ENCODE peak calls at places on chromosome 22, in eight cellular contexts. M is colonic mucosa; E is CD8-positive, alpha-beta T cell; D is mammary epithelial cell; T is endodermal cell; H is GM23338; L is brain microvascular endothelial cell; W is Peyer's patch. Q is an unnamed sample.
A peak's percentile ranks its signal among the peaks of the same experiment; 100 is the strongest.

GRCh38 chr22:27545071-27545470 is 256.5 kb downstream of the MN1 start:
- DNase-seq in W (no peak), D (no peak), M (no peak), H (no peak), T (no peak), E (no peak), L (no peak), Q (no peak)

GRCh38 chr22:50293441-50294318 is 13.8 kb downstream of the PLXNB2 start:
- DNase-seq in H (peak; percentile 90), L (peak; percentile 53), M (peak; percentile 90), T (peak; percentile 95), E (no peak), W (peak; percentile 91), D (peak; percentile 58), Q (peak; percentile 67)

GRCh38 chr22:26481694-26482093 is 1.9 kb downstream of the HPS4 start:
- DNase-seq in W (no peak), D (no peak), T (no peak), L (no peak), M (no peak), H (no peak), E (no peak), Q (no peak)

GRCh38 chr22:44888491-44888941 is 121.3 kb downstream of the PHF21B start:
- DNase-seq in E (no peak), L (no peak), H (peak; percentile 56), W (no peak), M (no peak), T (peak; percentile 74), D (no peak), Q (no peak)

GRCh38 chr22:37752189-37753061 is 55.3 kb upstream of the GCAT start:
- DNase-seq in H (no peak), T (peak; percentile 73), W (peak; percentile 69), D (peak; percentile 99), M (peak; percentile 85), E (no peak), L (peak; percentile 83), Q (peak; percentile 99)

GRCh38 chr22:39433476-39434242 is 23.2 kb upstream of the MGAT3 start:
- DNase-seq in W (peak; percentile 40), E (no peak), D (no peak), T (no peak), H (no peak), L (no peak), M (no peak), Q (no peak)

GRCh38 chr22:24445481-24446290 is 18.3 kb downstream of the ADORA2A start:
- DNase-seq in E (no peak), H (no peak), T (peak; percentile 70), L (no peak), M (no peak), D (no peak), W (no peak), Q (no peak)

GRCh38 chr22:20422965-20423635 is 14.5 kb downstream of the SCARF2 start:
- DNase-seq in M (peak; percentile 18), D (no peak), W (peak; percentile 47), E (no peak), H (no peak), L (no peak), T (no peak), Q (peak; percentile 40)

GRCh38 chr22:17161991-17162390 is 2.9 kb upstream of the HDHD5 start:
- DNase-seq in W (no peak), L (no peak), D (peak; percentile 63), H (no peak), M (no peak), E (no peak), T (no peak), Q (no peak)

GRCh38 chr22:29079218-29079901 is 6.5 kb downstream of the KREMEN1 start:
- DNase-seq in T (no peak), W (no peak), D (no peak), E (no peak), H (no peak), L (no peak), M (peak; percentile 70), Q (peak; percentile 37)

GRCh38 chr22:23282089-23282501 is 101.8 kb downstream of the BCR start:
- DNase-seq in W (peak; percentile 69), E (no peak), D (peak; percentile 95), L (peak; percentile 16), H (no peak), T (no peak), M (peak; percentile 44), Q (peak; percentile 41)

GRCh38 chr22:29299136-29299900 is 7.1 kb upstream of the GAS2L1 start:
- DNase-seq in H (no peak), W (peak; percentile 32), D (no peak), T (no peak), M (no peak), E (no peak), L (no peak), Q (no peak)

GRCh38 chr22:45329536-45329936 is 19.8 kb downstream of the FAM118A start:
- DNase-seq in L (no peak), M (no peak), D (no peak), H (no peak), W (no peak), E (no peak), T (no peak), Q (no peak)

GRCh38 chr22:44827666-44828065 is 75.3 kb downstream of the ARHGAP8 start:
- DNase-seq in H (no peak), E (no peak), L (no peak), T (no peak), M (no peak), D (no peak), W (no peak), Q (no peak)

GRCh38 chr22:33883961-33884808 is 36.1 kb downstream of the LARGE1 start:
- DNase-seq in D (no peak), H (no peak), W (no peak), E (no peak), M (no peak), T (no peak), L (no peak), Q (no peak)

GRCh38 chr22:17938484-17938924 is 85.9 kb downstream of the MICAL3 start:
- DNase-seq in H (no peak), T (no peak), E (no peak), L (no peak), M (no peak), W (no peak), D (no peak), Q (peak; percentile 68)

GRCh38 chr22:22129387-22129786 is 115.2 kb upstream of the VPREB1 start:
- DNase-seq in D (no peak), L (no peak), M (no peak), T (no peak), E (no peak), W (no peak), H (no peak), Q (no peak)

GRCh38 chr22:50672041-50672440 is 582 bp upstream of the SHANK3 start:
- DNase-seq in L (no peak), D (no peak), E (no peak), M (no peak), T (peak; percentile 37), H (no peak), W (peak; percentile 45), Q (no peak)

DNA sequence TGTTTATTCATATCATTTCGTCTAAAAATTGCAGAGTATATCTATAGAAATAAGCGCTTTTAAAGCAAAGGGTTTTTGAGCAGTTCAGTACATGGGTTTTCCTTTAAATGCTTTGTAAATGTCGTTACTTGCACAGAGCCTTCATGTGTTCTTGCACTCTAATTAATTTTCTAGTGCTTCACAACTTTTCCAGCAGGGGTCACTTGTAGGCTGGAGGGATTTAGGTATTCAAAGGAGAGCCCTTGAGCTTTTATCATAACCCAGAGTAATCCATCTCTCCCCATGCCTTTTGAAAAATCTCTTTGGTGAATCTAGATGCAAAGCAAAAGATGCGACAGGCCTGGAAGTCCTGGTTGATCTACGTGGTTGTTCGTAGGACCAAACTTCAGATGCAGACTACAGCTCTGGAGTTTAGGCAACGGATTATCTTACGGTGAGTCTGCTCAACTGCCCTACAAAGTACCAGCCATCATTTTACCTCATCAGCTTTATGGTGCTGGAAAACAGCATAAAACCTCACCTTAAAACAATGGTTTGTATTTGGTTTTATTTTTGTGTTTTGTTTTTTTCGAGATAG is 60.4 kb downstream of the SFI1 start:
- DNase-seq in H (peak; percentile 60), E (no peak), W (no peak), L (peak; percentile 27), M (no peak), D (peak; percentile 11), T (no peak), Q (peak; percentile 62)
- TF ChIP-seq CTCF in H (peak; percentile 58), E (no peak), W (peak; percentile 61), L (peak; percentile 68), M (peak; percentile 41), D (peak; percentile 52), T (peak; percentile 75), Q (peak; percentile 74)

DNA sequence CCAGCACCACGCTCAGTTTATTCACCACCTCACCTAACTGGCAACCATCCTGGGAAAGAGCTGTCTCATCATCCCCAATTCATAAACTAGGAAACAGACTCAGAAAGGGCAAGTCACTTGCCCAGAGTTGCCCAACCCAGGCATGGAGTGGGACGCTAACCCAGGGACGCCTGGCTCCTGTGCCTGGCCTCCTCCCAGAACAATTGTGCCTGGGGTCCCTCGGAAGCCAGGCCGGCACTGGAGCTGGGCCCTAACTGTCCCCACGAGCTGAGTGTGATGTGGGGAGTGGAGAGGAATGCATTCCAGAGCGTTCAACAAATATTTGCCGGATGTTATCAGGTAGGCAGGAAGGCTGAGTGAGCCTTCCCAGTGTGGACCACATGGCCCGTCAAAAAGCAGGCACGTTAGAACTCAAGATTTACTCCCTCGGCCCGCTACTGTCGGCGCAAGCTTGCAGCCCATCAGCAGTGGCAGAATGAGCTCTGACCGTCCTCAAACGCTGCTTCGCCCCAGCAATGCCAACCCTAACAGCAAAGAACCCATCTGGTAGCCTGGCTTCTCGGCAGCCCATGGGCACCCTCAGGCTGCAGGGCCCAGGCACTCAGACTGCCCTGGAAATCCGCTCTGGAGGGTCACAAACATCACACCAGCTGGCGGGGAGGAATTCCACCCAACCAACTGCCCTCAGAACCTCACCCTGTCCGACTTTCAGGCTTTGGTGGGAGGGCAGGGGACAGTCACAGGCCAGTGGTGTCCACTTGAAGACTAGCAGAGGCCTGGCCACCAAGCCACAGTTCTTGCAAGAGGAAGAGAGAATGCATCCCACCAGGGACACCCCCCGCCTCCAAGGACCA is 35.6 kb downstream of the MYH9 start:
- DNase-seq in D (peak; percentile 72), W (no peak), T (peak; percentile 51), E (no peak), H (no peak), L (no peak), M (no peak), Q (no peak)
- H3K4me3 ChIP-seq in D (no peak overlapping the region), W (no peak overlapping the region), T (no peak overlapping the region), E (peak overlapping the region; percentile 36), H (no peak overlapping the region), L (peak overlapping the region; percentile 12), M (no peak overlapping the region), Q (no peak overlapping the region)

DNA sequence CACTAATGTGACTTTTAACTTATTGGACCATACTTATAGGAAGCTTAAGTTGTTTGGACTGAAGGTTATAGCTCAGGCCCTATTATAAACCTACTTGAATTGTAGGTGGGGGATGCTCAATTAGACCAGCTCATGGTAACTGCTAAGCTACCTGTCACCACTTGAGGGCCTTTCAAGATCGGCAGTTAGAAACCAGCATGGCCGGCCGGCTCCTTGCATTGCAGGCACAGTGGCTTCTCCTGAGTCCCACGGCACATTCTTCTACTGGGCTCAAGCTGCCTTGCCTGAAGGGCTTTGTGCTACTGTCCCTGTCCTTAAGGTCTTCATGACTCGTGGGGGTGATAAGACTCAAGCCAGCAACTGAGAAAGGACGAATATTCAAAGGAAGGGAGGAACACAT is 70.8 kb downstream of the TBC1D22A start:
- DNase-seq in W (no peak), D (peak; percentile 20), H (peak; percentile 88), L (peak; percentile 23), M (no peak), T (peak; percentile 87), E (no peak), Q (no peak)
- TF ChIP-seq CTCF in W (peak; percentile 24), D (no peak), H (peak; percentile 71), L (peak; percentile 67), M (no peak), T (peak; percentile 77), E (no peak), Q (peak; percentile 35)

GRCh38 chr22:42073568-42074152 is 388 bp upstream of the PHETA2 start:
- DNase-seq in L (no peak), W (no peak), E (no peak), M (no peak), D (no peak), T (no peak), H (no peak), Q (no peak)
- H3K4me3 ChIP-seq in L (peak overlapping the region; percentile 75), W (peak overlapping the region; percentile 69), E (peak overlapping the region; percentile 48), M (peak overlapping the region; percentile 63), D (peak overlapping the region; percentile 47), T (no peak overlapping the region), H (peak overlapping the region; percentile 57), Q (peak overlapping the region; percentile 70)

Q was measured in fibroblast of the aortic adventitia.